ENCODE peak calls at places on chromosomes 11 and 22, in six cellular contexts. C, P, T, S, M and O are unnamed samples.
A peak's percentile ranks its signal among the peaks of the same experiment; 100 is the strongest.

GRCh38 chr11:113884361-113884836 is 9.0 kb upstream of the USP28 start:
- DNase-seq in C (no peak), P (no peak), T (peak; percentile 69), S (no peak), M (no peak), O (no peak)

GRCh38 chr11:14449302-14449714 is 50.3 kb downstream of the COPB1 start:
- DNase-seq in C (no peak), P (no peak), T (no peak), S (no peak), M (peak; percentile 5), O (no peak)

GRCh38 chr11:75032550-75032935 is 43.8 kb downstream of the NEU3 start:
- DNase-seq in C (no peak), P (no peak), T (no peak), S (no peak), M (no peak), O (peak; percentile 82)

GRCh38 chr11:35237860-35238715 is 99.1 kb downstream of the CD44 start:
- DNase-seq in C (peak; percentile 54), P (no peak), T (peak; percentile 96), S (peak; percentile 80), M (peak; percentile 15), O (no peak)

GRCh38 chr11:131246156-131246555 is 124.3 kb upstream of the NTM start:
- DNase-seq in C (no peak), P (no peak), T (peak; percentile 62), S (no peak), M (no peak), O (no peak)

GRCh38 chr11:112995423-112996084 is 34.3 kb downstream of the NCAM1 start:
- DNase-seq in C (no peak), P (no peak), T (no peak), S (no peak), M (no peak), O (no peak)

GRCh38 chr22:42939451-42939881 is 75.5 kb downstream of the PACSIN2 start:
- DNase-seq in C (peak; percentile 51), P (no peak), T (peak; percentile 47), S (no peak), M (no peak), O (no peak)

GRCh38 chr11:45926536-45927331 is 4.3 kb downstream of the LARGE2 start:
- DNase-seq in C (peak; percentile 5), P (peak; percentile 79), T (no peak), S (no peak), M (no peak), O (no peak)

GRCh38 chr11:65741185-65741584 is 20.6 kb upstream of the RNASEH2C start:
- DNase-seq in C (no peak), P (no peak), T (no peak), S (no peak), M (no peak), O (no peak)

GRCh38 chr11:22832315-22833041 is 2.9 kb upstream of the SVIP start:
- DNase-seq in C (no peak), P (no peak), T (no peak), S (peak; percentile 6), M (no peak), O (no peak)

GRCh38 chr11:60762851-60763691 is 6.4 kb downstream of the MS4A15 start:
- DNase-seq in C (no peak), P (peak; percentile 47), T (peak; percentile 84), S (peak; percentile 7), M (no peak), O (no peak)

GRCh38 chr22:17411213-17411612 is 42.0 kb downstream of the CECR2 start:
- DNase-seq in C (no peak), P (no peak), T (no peak), S (no peak), M (no peak), O (no peak)

GRCh38 chr11:66547662-66548009 is 933 bp downstream of the ACTN3 start:
- DNase-seq in C (no peak), P (no peak), T (peak; percentile 73), S (no peak), M (no peak), O (no peak)

GRCh38 chr11:29432719-29433325 is 584.0 kb downstream of the KCNA4 start:
- DNase-seq in C (no peak), P (no peak), T (peak; percentile 49), S (peak; percentile 3), M (peak; percentile 14), O (no peak)

GRCh38 chr11:1890856-1891830 is 552 bp downstream of the PRR33 start:
- DNase-seq in C (no peak), P (peak; percentile 81), T (no peak), S (no peak), M (peak; percentile 41), O (peak; percentile 92)

GRCh38 chr11:9601876-9602199 is 28.4 kb downstream of the WEE1 start:
- DNase-seq in C (no peak), P (no peak), T (no peak), S (no peak), M (no peak), O (no peak)

GRCh38 chr22:38062782-38063181 is 5.6 kb downstream of the PICK1 start:
- DNase-seq in C (peak; percentile 23), P (no peak), T (no peak), S (no peak), M (no peak), O (no peak)

GRCh38 chr22:23538502-23538860 is 41.6 kb downstream of the IGLL1 start:
- DNase-seq in C (no peak), P (peak; percentile 40), T (no peak), S (no peak), M (no peak), O (no peak)

GRCh38 chr11:95108671-95109551 is 19.3 kb downstream of the ENDOD1 start:
- DNase-seq in C (no peak), P (no peak), T (no peak), S (no peak), M (no peak), O (no peak)

DNA sequence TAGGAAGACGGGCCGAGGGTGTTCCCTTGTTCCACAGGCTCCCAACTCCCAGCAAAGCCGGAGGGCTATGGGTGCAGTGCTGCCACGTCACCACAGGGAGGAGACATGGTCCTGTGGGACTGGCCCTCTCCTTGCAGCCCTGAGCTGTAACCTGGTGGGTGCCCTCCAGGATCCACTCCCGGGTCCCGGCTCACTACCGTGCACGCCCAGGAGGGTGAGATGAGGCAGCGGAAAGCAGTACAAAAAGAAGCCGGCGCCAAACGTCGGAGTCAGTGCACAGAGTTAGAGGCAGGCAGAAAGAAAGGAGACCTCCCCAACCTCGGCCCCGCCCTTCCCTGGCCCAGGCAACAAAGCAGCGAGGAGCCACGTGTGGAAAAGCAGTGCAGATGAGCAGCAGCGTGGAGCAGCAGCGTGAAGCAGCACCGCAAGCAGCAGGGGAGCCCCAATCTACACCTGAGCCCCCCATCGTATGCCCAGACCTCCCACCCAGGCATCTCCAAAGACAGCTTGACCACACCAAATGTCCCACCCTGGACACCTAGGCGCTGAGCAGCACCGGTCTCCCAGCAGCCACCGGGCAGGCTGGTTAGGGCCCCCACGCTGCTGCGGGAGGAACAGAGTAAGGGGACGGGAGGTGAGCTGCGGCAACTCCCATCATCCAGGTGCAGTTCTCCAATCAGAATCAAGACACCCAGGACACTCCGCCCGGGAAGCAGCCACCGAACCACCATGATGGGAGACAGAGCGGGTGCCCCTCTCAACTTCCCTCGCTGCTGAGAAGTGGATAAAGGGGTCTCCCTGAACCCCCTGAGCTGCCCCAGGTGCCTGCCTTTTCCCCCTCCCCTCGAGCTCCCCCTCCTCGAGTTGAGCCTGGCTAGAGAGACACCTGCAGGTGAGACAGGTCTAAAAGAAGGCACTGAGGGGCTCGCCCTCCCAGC is 28.8 kb downstream of the IGSF9B start:
- DNase-seq in C (peak; percentile 69), P (peak; percentile 83), T (peak; percentile 85), S (no peak), M (peak; percentile 94), O (no peak)
- H3K4me3 ChIP-seq in C (peak overlapping the region; percentile 3), P (peak overlapping the region; percentile 46), T (no peak overlapping the region), S (no peak overlapping the region), M (no peak overlapping the region), O (peak overlapping the region; percentile 25)

DNA sequence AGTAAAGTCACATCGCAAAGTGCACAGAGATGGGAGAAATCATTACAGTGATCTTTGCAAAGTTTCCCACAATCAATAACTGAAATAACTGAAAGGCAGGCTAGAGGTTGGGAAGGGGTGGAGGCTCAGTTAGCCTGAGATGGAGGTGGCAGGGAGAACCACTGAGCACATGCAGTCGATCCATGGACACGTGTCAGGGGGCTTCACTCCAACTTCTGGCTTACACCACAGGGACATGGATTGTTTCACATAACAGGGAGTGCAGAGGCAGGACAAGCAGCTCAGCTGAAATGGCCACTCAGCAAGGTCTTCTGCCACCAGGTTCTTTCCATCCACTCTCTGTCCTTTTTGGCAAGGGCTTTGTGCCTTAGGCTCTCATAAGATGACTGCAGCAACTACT is 35.1 kb upstream of the MICAL2 start:
- DNase-seq in C (no peak), P (no peak), T (no peak), S (no peak), M (no peak), O (no peak)
- TF ChIP-seq POLR2AphosphoS5 in C (no peak), P (no peak), T (no peak), S (no peak), M (no peak), O (no peak)

DNA sequence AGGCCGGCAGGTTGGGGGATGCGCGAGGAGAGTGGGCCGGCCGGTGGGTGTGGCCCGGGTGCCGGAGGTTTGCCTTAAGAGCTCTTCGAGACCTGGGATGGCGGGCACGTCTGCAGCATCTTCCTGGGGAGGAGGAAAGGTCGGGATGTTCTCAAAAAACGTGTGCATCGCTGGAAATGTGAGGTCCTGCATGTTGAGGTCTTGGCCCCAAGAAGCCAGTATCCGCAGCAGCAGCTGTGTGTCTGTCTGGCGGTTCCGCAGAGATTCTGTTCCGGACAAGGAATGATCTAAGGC is 1.4 kb downstream of the NAV2 start:
- DNase-seq in C (no peak), P (no peak), T (peak; percentile 54), S (no peak), M (peak; percentile 59), O (no peak)
- H3K4me3 ChIP-seq in C (peak overlapping the region; percentile 58), P (peak overlapping the region; percentile 74), T (peak overlapping the region; percentile 71), S (no peak overlapping the region), M (peak overlapping the region; percentile 80), O (peak overlapping the region; percentile 68)

GRCh38 chr11:119683783-119684182 is 45.2 kb downstream of the NECTIN1 start:
- DNase-seq in C (no peak), P (no peak), T (no peak), S (no peak), M (no peak), O (no peak)
- TF ChIP-seq POLR2AphosphoS5 in C (no peak), P (no peak), T (no peak), S (no peak), M (no peak), O (peak; percentile 35)